ENCODE peak calls at places on chromosomes 16 and 17, in nine cellular contexts. F is CD4-positive, alpha-beta memory T cell; P is fibroblast of lung; D is heart right ventricle; G is H7; N is pancreas; Q is psoas muscle; T is cardiac fibroblast; H is mammary epithelial cell. E is an unnamed sample.

GRCh38 chr16:81593481-81593880 is 148.9 kb downstream of the CMIP start:
- DNase-seq in H (no peak), F (no peak), D (no peak), N (no peak), Q (no peak), P (no peak), T (no peak), G (peak; percentile 73), E (no peak)

GRCh38 chr16:85924675-85925074 is 25.7 kb downstream of the IRF8 start:
- DNase-seq in H (peak; percentile 70), G (no peak), T (no peak), F (no peak), N (no peak), P (peak; percentile 47), Q (no peak), D (no peak), E (no peak)

GRCh38 chr17:28878981-28879380 is 18.6 kb downstream of the FLOT2 start:
- DNase-seq in Q (no peak), G (peak; percentile 94), T (peak; percentile 61), H (peak; percentile 61), P (peak; percentile 43), N (no peak), F (no peak), D (no peak), E (peak; percentile 15)

GRCh38 chr16:57859331-57859730 is 57.0 kb upstream of the KIFC3 start:
- DNase-seq in Q (no peak), D (no peak), T (peak; percentile 52), N (no peak), H (no peak), F (no peak), G (peak; percentile 32), P (peak; percentile 62), E (no peak)

GRCh38 chr17:16923904-16924700 is 47.8 kb downstream of the TNFRSF13B start:
- DNase-seq in G (peak; percentile 24), N (peak; percentile 22), P (no peak), H (no peak), F (no peak), D (no peak), Q (no peak), T (no peak), E (no peak)

GRCh38 chr16:4888428-4889135 is 41.3 kb downstream of the UBN1 start:
- DNase-seq in Q (no peak), N (no peak), H (no peak), T (no peak), P (no peak), G (peak; percentile 63), F (no peak), D (no peak), E (no peak)

GRCh38 chr16:25390761-25391160 is 133.1 kb upstream of the ZKSCAN2 start:
- DNase-seq in H (no peak), G (no peak), T (no peak), P (no peak), Q (no peak), D (no peak), F (no peak), N (no peak), E (no peak)

GRCh38 chr16:19882641-19883040 is 2.0 kb downstream of the GPRC5B start:
- DNase-seq in Q (no peak), H (no peak), T (no peak), D (peak; percentile 16), F (no peak), P (no peak), G (no peak), N (no peak), E (no peak)

GRCh38 chr17:77555741-77556291 is 402.7 kb upstream of the TNRC6C start:
- DNase-seq in F (no peak), D (no peak), G (peak; percentile 58), T (peak; percentile 43), H (peak; percentile 21), P (peak; percentile 43), N (peak; percentile 69), Q (peak; percentile 30), E (peak; percentile 12)

GRCh38 chr16:78363843-78364242 is 264.4 kb downstream of the WWOX start:
- DNase-seq in N (no peak), Q (no peak), D (no peak), P (no peak), F (no peak), G (peak; percentile 24), H (no peak), T (no peak), E (no peak)

GRCh38 chr17:39261286-39261685 is 35.5 kb upstream of the STAC2 start:
- DNase-seq in T (no peak), Q (no peak), D (no peak), P (no peak), F (no peak), G (peak; percentile 68), H (no peak), N (no peak), E (no peak)

GRCh38 chr17:64459284-64459747 is 10.4 kb downstream of the MILR1 start:
- DNase-seq in D (no peak), P (peak; percentile 86), T (peak; percentile 37), N (no peak), H (peak; percentile 68), Q (no peak), F (no peak), G (no peak), E (peak; percentile 23)

GRCh38 chr17:74979408-74980146 is 7.0 kb upstream of the HID1 start:
- DNase-seq in F (no peak), G (no peak), Q (no peak), P (no peak), H (no peak), N (no peak), D (no peak), T (no peak), E (no peak)
- H3K4me3 ChIP-seq in F (no peak overlapping the region), G (no peak overlapping the region), Q (no peak overlapping the region), P (no peak overlapping the region), H (no peak overlapping the region), N (no peak overlapping the region), D (no peak overlapping the region), T (no peak overlapping the region), E (no peak overlapping the region)

DNA sequence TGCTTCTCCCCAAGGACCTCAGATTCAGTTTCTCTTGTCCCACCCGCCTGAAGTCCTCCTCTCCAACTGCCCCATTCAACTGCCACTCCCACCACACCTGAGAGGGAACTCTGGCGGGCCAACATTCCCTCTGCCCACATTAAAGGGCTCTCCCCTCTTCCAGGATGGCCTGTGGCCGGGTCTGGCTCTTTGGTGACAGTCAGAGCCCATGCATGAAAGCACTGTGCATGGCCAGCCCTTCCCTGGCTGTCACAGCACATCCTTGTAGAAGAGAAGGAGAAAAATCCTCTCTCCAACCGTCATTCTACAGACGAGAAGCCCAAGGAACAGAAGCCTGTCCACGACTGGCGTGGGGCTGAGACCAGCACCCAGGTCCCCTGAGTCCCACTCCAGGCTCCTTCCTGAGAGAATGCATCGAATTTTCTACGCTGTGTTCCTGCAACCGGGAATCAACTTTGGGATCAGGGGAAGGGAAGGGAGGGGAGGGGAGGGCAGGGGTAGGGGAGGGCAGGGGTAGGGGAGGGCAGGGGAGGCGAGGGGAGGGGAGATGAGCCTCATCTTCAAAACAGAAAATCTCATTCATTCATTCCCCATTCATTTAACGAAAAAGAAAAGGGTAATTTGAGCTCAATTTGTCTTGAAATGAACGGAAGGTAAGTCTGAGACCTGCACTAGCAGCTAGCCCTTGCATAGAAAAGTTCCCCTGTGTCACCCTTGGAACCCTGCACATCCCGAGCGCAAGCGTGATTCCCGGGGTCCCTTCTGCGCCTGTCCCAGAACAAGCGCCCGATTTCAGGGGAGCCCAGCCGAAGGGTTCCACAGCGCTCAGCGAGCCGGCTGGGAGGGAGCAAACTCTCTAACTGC is at the start of gene ABCC12:
- DNase-seq in H (no peak), P (no peak), F (no peak), D (no peak), T (no peak), G (no peak), Q (no peak), N (no peak), E (no peak)
- H3K4me3 ChIP-seq in H (no peak within 1 kb of the TSS), P (no peak within 1 kb of the TSS), F (no peak within 1 kb of the TSS), D (peak within 1 kb of the TSS; percentile 31), T (no peak within 1 kb of the TSS), G (no peak within 1 kb of the TSS), Q (peak within 1 kb of the TSS; percentile 39), N (no peak within 1 kb of the TSS), E (no peak within 1 kb of the TSS)

DNA sequence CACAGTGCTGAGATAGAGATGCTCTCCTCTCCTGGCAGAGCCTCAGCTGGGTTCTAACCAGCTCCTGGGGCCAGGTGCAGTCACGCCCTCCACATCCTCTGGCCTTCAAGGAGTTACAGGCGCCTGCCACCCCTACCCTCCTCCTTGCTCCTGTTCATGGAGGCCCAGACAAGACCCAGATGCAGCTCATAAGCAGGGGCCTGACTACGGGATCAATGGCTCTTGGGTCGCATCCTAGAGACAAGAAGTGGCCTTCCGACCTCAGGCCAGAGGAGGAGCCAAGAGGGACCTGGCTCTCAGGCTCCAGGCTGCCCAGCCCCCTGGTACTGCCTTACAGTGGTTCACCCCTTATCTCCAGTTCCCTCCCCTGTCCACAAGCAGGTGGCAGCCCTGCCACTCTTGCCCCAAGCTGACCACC is 23.0 kb downstream of the ARHGAP27 start:
- DNase-seq in H (no peak), Q (no peak), G (peak; percentile 37), P (no peak), N (no peak), F (no peak), D (no peak), T (no peak), E (no peak)
- H3K4me3 ChIP-seq in H (no peak overlapping the region), Q (peak overlapping the region; percentile 48), G (no peak overlapping the region), P (no peak overlapping the region), N (peak overlapping the region; percentile 1), F (peak overlapping the region; percentile 98), D (peak overlapping the region; percentile 37), T (no peak overlapping the region), E (no peak overlapping the region)

GRCh38 chr17:82302991-82303943 is 14.1 kb downstream of the CD7 start:
- DNase-seq in P (no peak), G (peak; percentile 67), T (no peak), F (peak; percentile 72), D (no peak), Q (no peak), N (no peak), H (no peak), E (no peak)

GRCh38 chr17:82300707-82301270 is 16.6 kb downstream of the CD7 start:
- DNase-seq in G (peak; percentile 95), F (peak; percentile 56), Q (peak; percentile 76), N (peak; percentile 79), D (peak; percentile 62), P (peak; percentile 30), H (peak; percentile 65), T (peak; percentile 77), E (no peak)

GRCh38 chr17:82302498-82302963 is 14.9 kb downstream of the CD7 start:
- DNase-seq in D (no peak), H (no peak), Q (no peak), F (no peak), P (no peak), G (no peak), T (no peak), N (peak; percentile 32), E (no peak)

GRCh38 chr17:82301300-82301915 is 16.0 kb downstream of the CD7 start:
- DNase-seq in G (peak; percentile 56), N (no peak), Q (no peak), T (no peak), D (no peak), P (no peak), F (no peak), H (no peak), E (no peak)

DNA sequence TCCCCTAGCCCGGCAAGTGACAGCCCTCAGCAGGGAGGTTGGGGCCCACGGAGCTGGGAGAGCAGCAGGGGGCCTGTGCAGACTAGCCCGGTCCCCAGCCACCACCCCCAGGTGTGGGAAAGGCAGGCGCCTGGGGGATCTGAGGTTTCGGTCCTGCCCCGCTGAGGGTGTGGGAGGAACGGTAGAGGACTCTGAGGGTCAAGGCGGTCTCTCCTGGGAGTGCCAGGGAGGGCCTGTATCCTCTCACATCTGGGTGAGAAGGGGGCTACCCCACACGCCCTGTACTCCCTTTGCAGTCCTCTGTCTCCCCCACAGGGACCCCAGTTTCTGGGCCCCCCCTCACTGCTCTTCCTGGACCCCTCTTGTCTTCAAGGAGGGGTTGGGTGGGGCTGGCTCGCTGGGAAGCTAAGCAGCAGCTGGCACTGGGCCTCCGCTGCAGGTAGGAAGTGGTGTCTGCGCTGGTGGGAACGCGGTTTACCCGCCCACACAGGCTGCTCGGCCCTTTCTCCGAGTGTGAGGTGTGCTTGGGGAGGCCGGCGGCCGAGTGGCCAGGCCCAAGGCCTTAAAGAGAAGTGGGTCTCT is 15.4 kb downstream of the CD7 start:
- DNase-seq in F (peak; percentile 66), H (peak; percentile 80), D (no peak), N (peak; percentile 36), Q (no peak), G (peak; percentile 61), P (no peak), T (no peak), E (no peak)
- H3K4me3 ChIP-seq in F (peak overlapping the region; percentile 19), H (no peak overlapping the region), D (no peak overlapping the region), N (no peak overlapping the region), Q (no peak overlapping the region), G (no peak overlapping the region), P (no peak overlapping the region), T (no peak overlapping the region), E (no peak overlapping the region)

E was measured in astrocyte of the cerebellum.